ENCODE peak calls at places on chromosome 2, in eight cellular contexts. F, D, V, S, H, J, Z and M are unnamed samples.

GRCh38 chr2:98822301-98823164 is 91.6 kb upstream of the MGAT4A start:
- DNase-seq in F (peak; percentile 85), D (no peak), V (peak; percentile 69), S (peak; percentile 40), H (no peak), J (no peak), Z (no peak), M (no peak)

GRCh38 chr2:16039055-16039454 is 98.7 kb downstream of the MYCN start:
- DNase-seq in F (no peak), D (no peak), V (no peak), S (no peak), H (no peak), J (no peak), Z (no peak), M (no peak)

GRCh38 chr2:219460424-219460926 is 25.8 kb downstream of the SPEG start:
- DNase-seq in F (peak; percentile 87), D (no peak), V (no peak), S (no peak), H (peak; percentile 91), J (no peak), Z (peak; percentile 11), M (no peak)

GRCh38 chr2:44055229-44055628 is 59.4 kb upstream of the LRPPRC start:
- DNase-seq in F (no peak), D (no peak), V (no peak), S (no peak), H (no peak), J (no peak), Z (no peak), M (no peak)

GRCh38 chr2:23429036-23429435 is 44.1 kb downstream of the KLHL29 start:
- DNase-seq in F (no peak), D (no peak), V (no peak), S (no peak), H (no peak), J (no peak), Z (no peak), M (no peak)

GRCh38 chr2:235595420-235596010 is 101.7 kb downstream of the AGAP1 start:
- DNase-seq in F (peak; percentile 66), D (peak; percentile 58), V (peak; percentile 53), S (no peak), H (peak; percentile 60), J (peak; percentile 78), Z (peak; percentile 64), M (peak; percentile 58)

GRCh38 chr2:73877071-73877802 is 15.6 kb upstream of the ACTG2 start:
- DNase-seq in F (no peak), D (no peak), V (no peak), S (no peak), H (no peak), J (no peak), Z (no peak), M (no peak)

GRCh38 chr2:1591978-1592907 is 152.1 kb downstream of the PXDN start:
- DNase-seq in F (peak; percentile 84), D (no peak), V (no peak), S (no peak), H (peak; percentile 43), J (no peak), Z (peak; percentile 67), M (no peak)

GRCh38 chr2:7744827-7745226 is 827.6 kb downstream of the RNF144A start:
- DNase-seq in F (no peak), D (no peak), V (peak; percentile 41), S (no peak), H (peak; percentile 18), J (no peak), Z (no peak), M (peak; percentile 4)

GRCh38 chr2:181977661-181978350 is 7.8 kb upstream of the PPP1R1C start:
- DNase-seq in F (no peak), D (no peak), V (peak; percentile 20), S (no peak), H (no peak), J (no peak), Z (peak; percentile 68), M (peak; percentile 45)

GRCh38 chr2:75168186-75168585 is 31.1 kb downstream of the TACR1 start:
- DNase-seq in F (no peak), D (no peak), V (no peak), S (no peak), H (no peak), J (no peak), Z (no peak), M (no peak)

GRCh38 chr2:223929575-223930001 is 15.5 kb downstream of the WDFY1 start:
- DNase-seq in F (no peak), D (no peak), V (no peak), S (no peak), H (no peak), J (no peak), Z (no peak), M (no peak)

GRCh38 chr2:1594281-1595171 is 149.8 kb downstream of the PXDN start:
- DNase-seq in F (no peak), D (no peak), V (no peak), S (no peak), H (no peak), J (no peak), Z (no peak), M (no peak)

GRCh38 chr2:197707316-197708213 is 2.4 kb downstream of the MARS2 start:
- DNase-seq in F (peak; percentile 28), D (peak; percentile 16), V (no peak), S (no peak), H (no peak), J (no peak), Z (peak; percentile 57), M (peak; percentile 83)

GRCh38 chr2:7083580-7084509 is 166.6 kb downstream of the RNF144A start:
- DNase-seq in F (peak; percentile 41), D (no peak), V (no peak), S (no peak), H (no peak), J (peak; percentile 40), Z (peak; percentile 16), M (peak; percentile 51)

GRCh38 chr2:132623096-132623839 is 46.7 kb downstream of the LYPD1 start:
- DNase-seq in F (no peak), D (no peak), V (no peak), S (no peak), H (no peak), J (no peak), Z (no peak), M (no peak)

GRCh38 chr2:225173909-225174308 is 131.6 kb upstream of the DOCK10 start:
- DNase-seq in F (no peak), D (peak; percentile 68), V (no peak), S (no peak), H (no peak), J (no peak), Z (no peak), M (no peak)

GRCh38 chr2:20146401-20146800 is 78.5 kb downstream of the SDC1 start:
- DNase-seq in F (no peak), D (no peak), V (no peak), S (no peak), H (no peak), J (no peak), Z (no peak), M (no peak)

GRCh38 chr2:129456681-129457080 is 522.8 kb upstream of the RAB6C start:
- DNase-seq in F (no peak), D (no peak), V (no peak), S (no peak), H (no peak), J (no peak), Z (no peak), M (no peak)

GRCh38 chr2:191631754-191632153 is 46.2 kb upstream of the NABP1 start:
- DNase-seq in F (no peak), D (no peak), V (no peak), S (no peak), H (no peak), J (peak; percentile 64), Z (peak; percentile 95), M (no peak)

GRCh38 chr2:43430489-43430888 is 165.3 kb downstream of the THADA start:
- DNase-seq in F (no peak), D (no peak), V (no peak), S (no peak), H (no peak), J (peak; percentile 12), Z (no peak), M (no peak)

GRCh38 chr2:191954446-191954845 is 107.6 kb upstream of the CAVIN2 start:
- DNase-seq in F (no peak), D (no peak), V (no peak), S (no peak), H (no peak), J (no peak), Z (no peak), M (no peak)

GRCh38 chr2:239285071-239285931 is 115.5 kb downstream of the HDAC4 start:
- DNase-seq in F (no peak), D (no peak), V (peak; percentile 51), S (no peak), H (peak; percentile 12), J (no peak), Z (no peak), M (no peak)

GRCh38 chr2:145186303-145186702 is 666.4 kb upstream of the ZEB2 start:
- DNase-seq in F (peak; percentile 19), D (no peak), V (no peak), S (no peak), H (peak; percentile 19), J (no peak), Z (no peak), M (no peak)

GRCh38 chr2:226916662-226917061 is 80.8 kb downstream of the RHBDD1 start:
- DNase-seq in F (no peak), D (no peak), V (no peak), S (no peak), H (no peak), J (no peak), Z (no peak), M (no peak)

GRCh38 chr2:206127656-206128055 is 31.6 kb downstream of the NDUFS1 start:
- DNase-seq in F (no peak), D (no peak), V (no peak), S (no peak), H (no peak), J (no peak), Z (no peak), M (peak; percentile 77)

GRCh38 chr2:61288070-61288841 is 126.3 kb downstream of the C2orf74 start:
- DNase-seq in F (no peak), D (no peak), V (no peak), S (no peak), H (no peak), J (no peak), Z (no peak), M (no peak)